ENCODE peak calls at places on chromosomes 16 and 17, in seven cellular contexts. One of them, this sample, is unnamed.

GRCh38 chr17:41538565-41538991 is 10.5 kb upstream of the KRT19 start:
- DNase-seq in K562: no peak
- DNase-seq in GM12878: no peak
- DNase-seq in HepG2: no peak
- DNase-seq in HCT116: no peak
- DNase-seq in SK-N-SH: no peak
- DNase-seq in H1: no peak
- DNase-seq in this sample: no peak

GRCh38 chr16:50467943-50468748 is 80.0 kb upstream of the NKD1 start:
- DNase-seq in K562: peak; percentile 81
- DNase-seq in GM12878: no peak
- DNase-seq in HepG2: peak; percentile 97
- DNase-seq in HCT116: no peak
- DNase-seq in SK-N-SH: peak; percentile 94
- DNase-seq in H1: no peak
- DNase-seq in this sample: no peak

GRCh38 chr16:9151074-9151473 is 59.6 kb downstream of the HAPSTR1 start:
- DNase-seq in K562: no peak
- DNase-seq in GM12878: no peak
- DNase-seq in HepG2: no peak
- DNase-seq in HCT116: no peak
- DNase-seq in SK-N-SH: no peak
- DNase-seq in H1: no peak
- DNase-seq in this sample: no peak

GRCh38 chr17:42247734-42248133 is 28.5 kb downstream of the STAT5B start:
- DNase-seq in K562: no peak
- DNase-seq in GM12878: no peak
- DNase-seq in HepG2: peak; percentile 66
- DNase-seq in HCT116: no peak
- DNase-seq in SK-N-SH: no peak
- DNase-seq in H1: no peak
- DNase-seq in this sample: no peak

GRCh38 chr16:49023095-49023494 is 258.5 kb downstream of the CBLN1 start:
- DNase-seq in K562: no peak
- DNase-seq in GM12878: no peak
- DNase-seq in HepG2: no peak
- DNase-seq in HCT116: peak; percentile 36
- DNase-seq in SK-N-SH: no peak
- DNase-seq in H1: no peak
- DNase-seq in this sample: no peak

GRCh38 chr16:34802848-34803599 is 1343.6 kb downstream of the TP53TG3F start:
- DNase-seq in K562: no peak
- DNase-seq in GM12878: no peak
- DNase-seq in HepG2: no peak
- DNase-seq in HCT116: no peak
- DNase-seq in SK-N-SH: peak; percentile 1
- DNase-seq in H1: no peak
- DNase-seq in this sample: no peak

GRCh38 chr17:42243493-42243982 is 32.7 kb downstream of the STAT5B start:
- DNase-seq in K562: no peak
- DNase-seq in GM12878: no peak
- DNase-seq in HepG2: peak; percentile 22
- DNase-seq in HCT116: no peak
- DNase-seq in SK-N-SH: no peak
- DNase-seq in H1: no peak
- DNase-seq in this sample: no peak

GRCh38 chr16:85123891-85124635 is 11.8 kb upstream of the CIBAR2 start:
- DNase-seq in K562: no peak
- DNase-seq in GM12878: no peak
- DNase-seq in HepG2: no peak
- DNase-seq in HCT116: no peak
- DNase-seq in SK-N-SH: no peak
- DNase-seq in H1: peak; percentile 47
- DNase-seq in this sample: peak; percentile 70

GRCh38 chr16:54370653-54371052 is 84.1 kb upstream of the IRX3 start:
- DNase-seq in K562: peak; percentile 16
- DNase-seq in GM12878: no peak
- DNase-seq in HepG2: no peak
- DNase-seq in HCT116: no peak
- DNase-seq in SK-N-SH: no peak
- DNase-seq in H1: no peak
- DNase-seq in this sample: no peak

GRCh38 chr16:84082835-84083569 is 33.7 kb downstream of the MBTPS1 start:
- DNase-seq in K562: no peak
- DNase-seq in GM12878: no peak
- DNase-seq in HepG2: no peak
- DNase-seq in HCT116: no peak
- DNase-seq in SK-N-SH: no peak
- DNase-seq in H1: no peak
- DNase-seq in this sample: no peak

GRCh38 chr17:38592487-38592886 is 13.3 kb downstream of the SRCIN1 start:
- DNase-seq in K562: no peak
- DNase-seq in GM12878: no peak
- DNase-seq in HepG2: no peak
- DNase-seq in HCT116: no peak
- DNase-seq in SK-N-SH: no peak
- DNase-seq in H1: no peak
- DNase-seq in this sample: no peak

DNA sequence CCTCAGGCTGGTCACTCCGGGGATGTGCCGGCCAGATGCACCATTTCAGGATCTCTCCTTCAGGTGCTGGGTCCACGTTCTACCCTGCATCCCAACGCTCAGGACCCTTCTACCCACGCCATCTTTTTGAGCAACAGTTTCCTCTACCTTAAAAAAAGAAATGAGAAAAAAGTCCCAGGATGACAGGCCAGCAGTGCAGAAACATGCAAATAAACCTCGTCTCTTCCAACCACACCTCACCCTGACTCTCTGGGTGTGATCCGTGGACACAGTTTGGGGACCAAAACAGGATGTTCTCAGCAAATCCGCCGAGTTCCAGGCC is 99.7 kb downstream of the ZFHX3 start:
- DNase-seq in K562: no peak
- DNase-seq in GM12878: no peak
- DNase-seq in HepG2: no peak
- DNase-seq in HCT116: no peak
- DNase-seq in SK-N-SH: no peak
- DNase-seq in H1: no peak
- DNase-seq in this sample: no peak
- TF ChIP-seq MAX in K562: no peak
- TF ChIP-seq MAX in GM12878: no peak
- TF ChIP-seq MAX in HepG2: no peak
- TF ChIP-seq MAX in HCT116: no peak
- TF ChIP-seq MAX in SK-N-SH: no peak
- TF ChIP-seq MAX in H1: no peak
- TF ChIP-seq MAX in this sample: no peak

DNA sequence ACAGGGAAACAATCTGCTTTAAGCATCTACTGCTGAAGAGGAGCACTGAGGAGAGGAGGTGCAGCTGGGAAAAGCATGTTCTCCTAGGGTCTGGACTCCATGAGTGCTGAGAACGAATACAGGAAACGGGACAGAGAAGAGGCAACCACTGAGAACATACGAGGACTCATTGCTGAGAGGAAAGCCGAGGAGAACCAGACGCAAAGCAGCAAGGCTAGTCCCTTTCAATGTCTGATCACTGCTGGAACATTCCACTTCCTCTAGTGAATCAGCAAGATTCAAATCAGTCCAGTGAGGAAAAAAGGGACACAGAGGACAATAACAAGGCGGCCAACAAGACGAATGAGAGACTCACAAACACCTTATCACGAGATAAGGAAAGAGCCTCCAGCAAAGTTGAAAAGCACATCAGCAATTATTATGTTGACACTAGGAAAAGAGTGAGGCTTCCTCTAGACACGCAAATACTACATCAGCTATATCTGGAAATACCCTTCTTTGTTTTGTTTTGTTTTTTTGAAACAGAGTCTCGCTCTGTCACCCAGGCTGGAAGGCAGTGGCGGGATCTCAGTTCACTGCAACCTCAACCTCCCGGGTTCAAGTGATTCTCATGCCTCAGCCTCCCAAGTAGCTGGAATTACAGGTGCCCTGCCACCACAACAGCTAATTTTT is 41.6 kb downstream of the ZZEF1 start:
- DNase-seq in K562: peak; percentile 9
- DNase-seq in GM12878: peak; percentile 20
- DNase-seq in HepG2: no peak
- DNase-seq in HCT116: no peak
- DNase-seq in SK-N-SH: no peak
- DNase-seq in H1: no peak
- DNase-seq in this sample: peak; percentile 91
- TF ChIP-seq POLR2AphosphoS5 in K562: no peak
- TF ChIP-seq POLR2AphosphoS5 in GM12878: no peak
- TF ChIP-seq POLR2AphosphoS5 in HepG2: no peak
- TF ChIP-seq POLR2AphosphoS5 in HCT116: no peak
- TF ChIP-seq POLR2AphosphoS5 in SK-N-SH: no peak
- TF ChIP-seq POLR2AphosphoS5 in H1: no peak
- TF ChIP-seq POLR2AphosphoS5 in this sample: no peak

GRCh38 chr17:54085934-54086333 is 263.2 kb downstream of the KIF2B start:
- DNase-seq in K562: no peak
- DNase-seq in GM12878: no peak
- DNase-seq in HepG2: no peak
- DNase-seq in HCT116: no peak
- DNase-seq in SK-N-SH: no peak
- DNase-seq in H1: peak; percentile 5
- DNase-seq in this sample: no peak

DNA sequence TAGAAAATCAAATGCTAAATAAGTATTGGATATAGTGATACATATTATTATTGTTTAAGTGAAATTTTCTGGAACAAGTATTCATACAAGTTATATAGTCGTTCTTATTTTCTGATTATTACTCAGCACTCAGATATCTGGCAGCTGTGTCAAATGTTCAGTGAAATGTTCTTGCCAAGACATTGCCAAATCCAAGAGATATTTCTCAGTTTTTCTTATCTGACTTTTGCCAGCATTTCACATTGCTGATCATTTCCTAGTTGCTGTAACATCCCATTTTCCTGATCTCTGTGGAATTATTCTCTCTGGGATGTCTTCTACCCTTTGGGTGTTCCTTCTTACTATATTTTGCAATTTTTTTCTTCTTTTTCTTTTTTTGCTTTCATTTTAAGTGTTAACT is 262.3 kb downstream of the KIF2B start:
- DNase-seq in K562: no peak
- DNase-seq in GM12878: no peak
- DNase-seq in HepG2: no peak
- DNase-seq in HCT116: no peak
- DNase-seq in SK-N-SH: no peak
- DNase-seq in H1: no peak
- DNase-seq in this sample: no peak
- TF ChIP-seq MAX in K562: no peak
- TF ChIP-seq MAX in GM12878: no peak
- TF ChIP-seq MAX in HepG2: no peak
- TF ChIP-seq MAX in HCT116: no peak
- TF ChIP-seq MAX in SK-N-SH: no peak
- TF ChIP-seq MAX in H1: no peak
- TF ChIP-seq MAX in this sample: no peak

DNA sequence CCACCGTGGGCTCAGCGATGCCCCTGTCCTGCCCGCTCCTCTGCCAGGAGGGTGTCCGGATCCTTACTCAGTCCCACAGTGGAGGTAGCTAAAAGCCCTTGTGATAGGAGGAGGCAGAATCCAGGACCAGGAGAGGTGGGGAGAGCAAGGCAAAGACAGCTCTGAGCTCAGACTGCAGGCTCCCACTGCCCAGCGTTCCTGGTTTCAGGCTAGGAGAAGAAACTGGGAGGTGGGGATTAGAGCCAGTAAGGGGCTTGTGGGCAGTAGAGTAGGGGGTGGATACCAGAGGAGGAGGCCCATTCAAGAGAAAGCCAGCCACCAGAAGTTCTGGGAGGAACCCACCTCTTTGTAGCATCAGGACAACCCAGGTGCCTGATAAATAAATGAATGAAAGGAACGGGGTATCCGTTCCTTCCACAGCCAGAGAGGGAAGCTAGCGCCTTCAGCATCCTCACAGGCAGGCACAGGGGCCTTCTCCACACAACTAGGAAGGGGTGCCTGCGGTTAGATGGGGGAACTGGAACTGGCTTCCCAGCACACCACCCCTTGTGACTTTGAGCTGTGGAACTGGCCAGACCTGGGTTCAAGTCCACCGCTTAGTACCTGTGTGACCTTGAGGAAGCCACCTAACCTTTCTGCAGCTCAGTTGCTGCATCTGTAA is 2.3 kb downstream of the IL21R start:
- DNase-seq in K562: no peak
- DNase-seq in GM12878: no peak
- DNase-seq in HepG2: no peak
- DNase-seq in HCT116: no peak
- DNase-seq in SK-N-SH: no peak
- DNase-seq in H1: no peak
- DNase-seq in this sample: no peak
- TF ChIP-seq POLR2AphosphoS5 in K562: no peak
- TF ChIP-seq POLR2AphosphoS5 in GM12878: peak; percentile 76
- TF ChIP-seq POLR2AphosphoS5 in HepG2: no peak
- TF ChIP-seq POLR2AphosphoS5 in HCT116: no peak
- TF ChIP-seq POLR2AphosphoS5 in SK-N-SH: no peak
- TF ChIP-seq POLR2AphosphoS5 in H1: no peak
- TF ChIP-seq POLR2AphosphoS5 in this sample: no peak

This sample was measured in endothelial cell of umbilical vein.